ENCODE peak calls at places on chromosomes 1 and 21, in nine cellular contexts. D is GM12865, Y is AG04450, Z is Peyer's patch, M is brain microvascular endothelial cell, J is foreskin fibroblast, U is neural progenitor cell, S is sigmoid colon, V is HFF-Myc. F is an unnamed sample.

GRCh38 chr1:208374391-208374941 is 130.3 kb upstream of the PLXNA2 start:
- DNase-seq in D (no peak), Y (no peak), Z (no peak), M (peak; percentile 61), J (no peak), U (peak; percentile 14), S (no peak), V (no peak), F (no peak)

GRCh38 chr1:48684381-48684780 is 92.3 kb downstream of the BEND5 start:
- DNase-seq in D (no peak), Y (no peak), Z (no peak), M (no peak), J (no peak), U (peak; percentile 43), S (no peak), V (no peak), F (no peak)

GRCh38 chr1:231334079-231334666 is 3.5 kb downstream of the EXOC8 start:
- DNase-seq in D (peak; percentile 53), Y (no peak), Z (no peak), M (no peak), J (no peak), U (no peak), S (no peak), V (no peak), F (peak; percentile 44)

GRCh38 chr1:101820080-101820479 is 176.6 kb downstream of the OLFM3 start:
- DNase-seq in D (peak; percentile 28), Y (no peak), Z (no peak), M (peak; percentile 4), J (no peak), U (peak; percentile 72), S (no peak), V (no peak), F (no peak)

GRCh38 chr1:16440150-16440479 is 409 bp upstream of the NECAP2 start:
- DNase-seq in D (no peak), Y (no peak), Z (no peak), M (no peak), J (no peak), U (no peak), S (no peak), V (no peak), F (peak; percentile 39)

GRCh38 chr1:218930879-218931278 is 242.8 kb upstream of the LYPLAL1 start:
- DNase-seq in D (no peak), Y (peak; percentile 27), Z (no peak), M (peak; percentile 79), J (peak; percentile 67), U (no peak), S (no peak), V (peak; percentile 86), F (no peak)

GRCh38 chr1:163047951-163048659 is 21.1 kb upstream of the RGS4 start:
- DNase-seq in D (no peak), Y (no peak), Z (no peak), M (no peak), J (no peak), U (no peak), S (no peak), V (no peak), F (no peak)

GRCh38 chr21:45248893-45249381 is 38.8 kb downstream of the POFUT2 start:
- DNase-seq in D (no peak), Y (no peak), Z (no peak), M (no peak), J (no peak), U (peak; percentile 31), S (peak; percentile 91), V (no peak), F (no peak)

GRCh38 chr1:3312894-3313578 is 141.4 kb upstream of the ARHGEF16 start:
- DNase-seq in D (no peak), Y (peak; percentile 95), Z (peak; percentile 38), M (peak; percentile 99), J (peak; percentile 99), U (peak; percentile 78), S (peak; percentile 98), V (peak; percentile 87), F (no peak)

GRCh38 chr1:192951961-192952460 is 107.1 kb downstream of the UCHL5 start:
- DNase-seq in D (peak; percentile 42), Y (peak; percentile 74), Z (no peak), M (peak; percentile 87), J (peak; percentile 87), U (no peak), S (peak; percentile 74), V (peak; percentile 72), F (peak; percentile 35)

GRCh38 chr21:17524635-17525034 is 11.8 kb downstream of the CXADR start:
- DNase-seq in D (no peak), Y (no peak), Z (no peak), M (no peak), J (no peak), U (no peak), S (no peak), V (no peak), F (no peak)

GRCh38 chr1:25873120-25873519 is 2.4 kb downstream of the PAQR7 start:
- DNase-seq in D (peak; percentile 20), Y (no peak), Z (no peak), M (no peak), J (no peak), U (peak; percentile 26), S (peak; percentile 20), V (no peak), F (no peak)

GRCh38 chr1:40847023-40847740 is 15.0 kb downstream of the CITED4 start:
- DNase-seq in D (no peak), Y (no peak), Z (no peak), M (no peak), J (no peak), U (no peak), S (no peak), V (no peak), F (no peak)

GRCh38 chr1:54973205-54973921 is 7.1 kb upstream of the TMEM61 start:
- DNase-seq in D (no peak), Y (no peak), Z (no peak), M (peak; percentile 33), J (no peak), U (peak; percentile 81), S (no peak), V (no peak), F (peak; percentile 6)

GRCh38 chr1:42860339-42861013 is 14.1 kb downstream of the ZNF691 start:
- DNase-seq in D (no peak), Y (no peak), Z (no peak), M (no peak), J (no peak), U (no peak), S (no peak), V (no peak), F (no peak)
- TF ChIP-seq CTCF in D (no peak), Y (no peak), Z (no peak), M (peak; percentile 28), J (no peak), U (no peak), S (no peak), V (no peak), F (no peak)

GRCh38 chr1:6603851-6604558 is 1.3 kb upstream of the KLHL21 start:
- DNase-seq in D (no peak), Y (no peak), Z (no peak), M (peak; percentile 84), J (peak; percentile 93), U (peak; percentile 89), S (peak; percentile 94), V (peak; percentile 55), F (no peak)
- TF ChIP-seq CTCF in D (no peak), Y (no peak), Z (no peak), M (no peak), J (no peak), U (peak; percentile 26), S (no peak), V (no peak), F (no peak)

GRCh38 chr1:12764016-12764415 is 9.5 kb upstream of the PRAMEF12 start:
- DNase-seq in D (no peak), Y (no peak), Z (no peak), M (no peak), J (no peak), U (no peak), S (no peak), V (no peak), F (no peak)
- TF ChIP-seq CTCF in D (no peak), Y (no peak), Z (no peak), M (no peak), J (no peak), U (no peak), S (no peak), V (no peak), F (no peak)

DNA sequence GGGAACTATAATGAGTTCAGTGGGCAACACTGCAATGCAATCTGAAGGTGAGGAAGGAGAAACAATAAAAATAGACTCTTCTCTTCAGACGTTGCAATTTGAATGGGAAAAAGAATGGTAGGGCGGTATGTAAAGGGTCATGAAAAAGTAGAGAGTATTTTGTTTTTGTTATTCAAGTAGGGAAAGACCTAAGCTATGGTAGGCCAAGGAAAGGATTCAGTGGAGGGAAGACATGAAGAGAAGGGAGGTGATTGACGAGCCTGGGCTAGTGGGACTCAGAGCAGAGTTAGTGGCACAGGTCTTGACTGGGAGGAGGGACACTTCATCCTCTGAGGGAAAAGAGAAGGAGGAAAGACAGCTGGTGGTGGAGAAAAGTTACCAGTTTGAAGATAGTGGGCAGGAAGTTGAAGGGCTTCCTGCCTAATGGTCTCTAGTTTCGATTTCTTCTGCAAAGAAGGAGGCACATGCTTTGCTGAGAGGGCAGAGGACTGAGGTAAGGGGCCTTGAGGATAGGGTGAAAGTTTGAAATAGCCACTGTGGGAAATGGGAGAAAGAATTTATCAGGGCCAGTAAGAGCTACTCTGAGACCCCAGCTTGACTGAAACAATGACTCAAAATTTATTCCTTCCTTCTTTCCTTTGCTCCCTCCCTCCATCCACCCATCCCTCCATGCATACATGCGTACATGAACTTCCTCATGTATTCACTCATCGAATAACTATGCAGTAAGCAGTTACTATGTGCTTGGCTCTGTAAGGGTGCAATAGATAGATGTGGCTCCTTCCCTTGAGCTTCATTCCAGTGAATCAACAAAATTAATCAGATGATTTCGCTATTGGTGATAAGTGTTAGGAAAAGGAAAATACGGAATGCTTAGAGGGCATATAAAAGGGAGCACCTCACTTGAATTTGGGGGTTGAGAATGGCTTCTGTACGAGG is 4.2 kb downstream of the CD48 start:
- DNase-seq in D (peak; percentile 80), Y (no peak), Z (peak; percentile 39), M (no peak), J (no peak), U (no peak), S (no peak), V (no peak), F (no peak)
- TF ChIP-seq CTCF in D (no peak), Y (no peak), Z (no peak), M (no peak), J (no peak), U (no peak), S (no peak), V (no peak), F (no peak)

F was measured in GM13977.